ENCODE peak calls at places on chromosomes 12 and 14, in five cellular contexts. G is endothelial cell of umbilical vein, F is epithelial cell of esophagus, Z is neural progenitor cell, M is nephron progenitor cell. K is an unnamed sample.

GRCh38 chr12:82486524-82487235 is 128.4 kb downstream of the METTL25 start:
- DNase-seq in G (peak; percentile 94), F (peak; percentile 65), Z (no peak), M (no peak), K (no peak)

GRCh38 chr12:4032906-4033628 is 159.9 kb upstream of the PARP11 start:
- DNase-seq in G (no peak), F (peak; percentile 97), Z (no peak), M (no peak), K (no peak)

GRCh38 chr14:63632932-63633514 is 8.6 kb downstream of the WDR89 start:
- DNase-seq in G (peak; percentile 52), F (peak; percentile 43), Z (no peak), M (no peak), K (no peak)

GRCh38 chr14:64232095-64232830 is 61.9 kb downstream of the ESR2 start:
- DNase-seq in G (peak; percentile 95), F (no peak), Z (no peak), M (no peak), K (peak; percentile 53)

GRCh38 chr14:28656704-28657255 is 109.8 kb upstream of the FOXG1 start:
- DNase-seq in G (no peak), F (peak; percentile 72), Z (no peak), M (no peak), K (no peak)

GRCh38 chr12:52394836-52395405 is 9.5 kb upstream of the KRT84 start:
- DNase-seq in G (no peak), F (no peak), Z (no peak), M (no peak), K (no peak)

GRCh38 chr14:68951051-68951797 is 27.9 kb downstream of the ACTN1 start:
- DNase-seq in G (peak; percentile 74), F (peak; percentile 100), Z (no peak), M (no peak), K (peak; percentile 78)

GRCh38 chr12:93427779-93428564 is 13.8 kb downstream of the UBE2N start:
- DNase-seq in G (no peak), F (peak; percentile 43), Z (no peak), M (no peak), K (peak; percentile 27)

GRCh38 chr12:106275458-106275857 is 27.1 kb upstream of the TCP11L2 start:
- DNase-seq in G (no peak), F (no peak), Z (no peak), M (no peak), K (no peak)

GRCh38 chr14:60643443-60644402 is 5.6 kb downstream of the SIX1 start:
- DNase-seq in G (no peak), F (no peak), Z (peak; percentile 77), M (peak; percentile 39), K (no peak)

GRCh38 chr12:50325890-50326391 is 42.6 kb upstream of the LIMA1 start:
- DNase-seq in G (no peak), F (peak; percentile 30), Z (no peak), M (no peak), K (no peak)

GRCh38 chr12:93122089-93122488 is 193.0 kb upstream of the EEA1 start:
- DNase-seq in G (no peak), F (peak; percentile 96), Z (no peak), M (no peak), K (no peak)

GRCh38 chr12:104493504-104493903 is 36.8 kb downstream of the CHST11 start:
- DNase-seq in G (no peak), F (no peak), Z (no peak), M (no peak), K (no peak)

GRCh38 chr14:99718811-99719192 is 34.7 kb downstream of the CYP46A1 start:
- DNase-seq in G (no peak), F (no peak), Z (no peak), M (no peak), K (no peak)

GRCh38 chr14:77023001-77023996 is 5.2 kb downstream of the IRF2BPL start:
- DNase-seq in G (peak; percentile 28), F (peak; percentile 65), Z (peak; percentile 70), M (no peak), K (no peak)

GRCh38 chr14:103374121-103374520 is 11.1 kb upstream of the MARK3 start:
- DNase-seq in G (no peak), F (no peak), Z (no peak), M (no peak), K (no peak)

GRCh38 chr12:130965214-130965613 is 11.5 kb downstream of the ADGRD1 start:
- DNase-seq in G (no peak), F (no peak), Z (no peak), M (no peak), K (no peak)

GRCh38 chr12:100877776-100878175 is 83.2 kb downstream of the ANO4 start:
- DNase-seq in G (no peak), F (no peak), Z (no peak), M (no peak), K (no peak)

GRCh38 chr14:102993523-102993922 is 63.8 kb downstream of the CDC42BPB start:
- DNase-seq in G (peak; percentile 49), F (peak; percentile 91), Z (no peak), M (no peak), K (no peak)

GRCh38 chr12:28040251-28040650 is 67.7 kb upstream of the PTHLH start:
- DNase-seq in G (no peak), F (no peak), Z (no peak), M (no peak), K (no peak)

GRCh38 chr12:8847435-8847834 is 25.0 kb downstream of the A2ML1 start:
- DNase-seq in G (no peak), F (no peak), Z (no peak), M (no peak), K (no peak)

GRCh38 chr14:101235042-101235871 is 326.0 kb upstream of the DIO3 start:
- DNase-seq in G (peak; percentile 55), F (peak; percentile 14), Z (peak; percentile 84), M (peak; percentile 80), K (no peak)
- TF ChIP-seq CTCF in G (peak; percentile 95), F (peak; percentile 49), Z (peak; percentile 79), M (peak; percentile 71), K (peak; percentile 71)

GRCh38 chr12:127926004-127926403 is 341.0 kb upstream of the TMEM132C start:
- DNase-seq in G (no peak), F (no peak), Z (peak; percentile 73), M (peak; percentile 33), K (no peak)
- TF ChIP-seq CTCF in G (no peak), F (no peak), Z (peak; percentile 71), M (peak; percentile 43), K (peak; percentile 46)

GRCh38 chr14:106459971-106460730 is 933.8 kb downstream of the TMEM121 start:
- DNase-seq in G (no peak), F (no peak), Z (no peak), M (no peak), K (no peak)
- TF ChIP-seq CTCF in G (no peak), F (no peak), Z (no peak), M (no peak), K (no peak)

DNA sequence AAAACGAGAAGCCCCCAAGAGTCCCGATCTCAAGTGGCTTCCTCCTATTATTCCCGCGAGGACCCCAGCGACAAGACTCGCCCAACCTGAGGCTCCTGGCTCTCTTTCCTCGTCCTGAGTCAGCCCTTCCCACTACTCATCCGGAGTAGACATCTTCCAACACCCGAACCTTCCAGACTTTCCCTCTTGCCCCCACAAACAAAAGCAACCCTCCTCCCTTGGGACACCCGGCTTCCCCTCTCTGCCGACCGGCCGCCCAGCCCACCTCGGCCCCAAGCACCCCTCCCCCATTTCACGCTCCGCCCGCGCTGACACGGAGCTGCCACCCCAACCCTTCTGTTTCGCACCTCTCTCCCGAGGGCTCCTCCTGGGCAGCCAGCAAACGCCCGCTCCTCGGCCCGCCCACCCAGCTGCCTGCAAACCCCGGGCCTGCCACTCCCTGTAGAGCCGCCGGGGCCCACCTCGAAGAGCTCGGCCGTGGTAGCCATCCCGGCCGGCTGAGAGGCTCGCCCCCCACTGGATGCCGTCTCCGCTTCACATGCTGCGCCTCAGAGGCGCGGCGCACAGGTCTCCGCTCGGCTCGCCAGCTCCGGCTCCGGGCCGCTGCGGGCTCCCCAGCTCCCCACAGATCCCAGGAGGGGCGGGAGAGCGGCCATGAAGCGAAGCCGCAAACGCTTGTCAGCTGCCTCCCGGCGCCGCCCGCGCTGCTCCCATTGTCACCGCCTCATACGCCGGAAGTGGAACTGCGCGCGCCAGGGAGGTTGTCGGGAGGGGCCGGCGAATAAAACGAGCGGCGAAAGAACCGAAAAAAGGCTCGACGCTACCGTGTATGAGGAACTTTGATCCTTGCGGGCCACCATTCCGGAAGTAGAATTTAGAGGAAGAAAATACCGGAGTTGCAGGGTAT is at the start of the genes AP5M1 and EXOC5:
- DNase-seq in G (peak; percentile 90), F (peak; percentile 95), Z (peak; percentile 97), M (peak; percentile 88), K (peak; percentile 64)
- TF ChIP-seq CTCF in G (no peak), F (no peak), Z (no peak), M (no peak), K (no peak)

DNA sequence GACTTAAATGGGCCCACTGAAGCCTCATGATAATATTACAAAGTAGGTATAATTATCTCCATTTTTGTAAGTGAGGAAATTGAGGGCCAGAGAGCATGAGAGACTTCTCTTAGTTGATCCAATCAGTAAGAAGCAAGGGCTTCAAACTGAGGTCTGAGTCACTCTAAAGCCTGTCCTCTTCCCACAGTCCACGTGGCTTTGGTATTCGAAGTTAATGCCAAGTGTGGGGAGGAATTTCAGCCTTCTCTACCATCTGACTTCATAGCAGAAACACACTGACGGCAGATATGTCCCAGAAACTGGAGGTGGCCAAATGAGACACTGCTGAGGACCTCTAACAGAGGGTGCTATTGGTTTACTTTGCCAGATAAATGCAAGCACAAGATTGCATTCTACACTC is 114.4 kb upstream of the OVCH1 start:
- DNase-seq in G (no peak), F (no peak), Z (no peak), M (no peak), K (peak; percentile 60)
- TF ChIP-seq CTCF in G (no peak), F (no peak), Z (no peak), M (no peak), K (no peak)

GRCh38 chr14:88128811-88129210 is 123.9 kb downstream of the GPR65 start:
- DNase-seq in G (no peak), F (no peak), Z (no peak), M (no peak), K (no peak)

GRCh38 chr14:88130057-88130432 is 125.1 kb downstream of the GPR65 start:
- DNase-seq in G (no peak), F (no peak), Z (no peak), M (no peak), K (no peak)

GRCh38 chr14:88129306-88130056 is 124.5 kb downstream of the GPR65 start:
- DNase-seq in G (peak; percentile 11), F (peak; percentile 44), Z (no peak), M (no peak), K (no peak)
- TF ChIP-seq CTCF in G (no peak), F (no peak), Z (no peak), M (no peak), K (no peak)

DNA sequence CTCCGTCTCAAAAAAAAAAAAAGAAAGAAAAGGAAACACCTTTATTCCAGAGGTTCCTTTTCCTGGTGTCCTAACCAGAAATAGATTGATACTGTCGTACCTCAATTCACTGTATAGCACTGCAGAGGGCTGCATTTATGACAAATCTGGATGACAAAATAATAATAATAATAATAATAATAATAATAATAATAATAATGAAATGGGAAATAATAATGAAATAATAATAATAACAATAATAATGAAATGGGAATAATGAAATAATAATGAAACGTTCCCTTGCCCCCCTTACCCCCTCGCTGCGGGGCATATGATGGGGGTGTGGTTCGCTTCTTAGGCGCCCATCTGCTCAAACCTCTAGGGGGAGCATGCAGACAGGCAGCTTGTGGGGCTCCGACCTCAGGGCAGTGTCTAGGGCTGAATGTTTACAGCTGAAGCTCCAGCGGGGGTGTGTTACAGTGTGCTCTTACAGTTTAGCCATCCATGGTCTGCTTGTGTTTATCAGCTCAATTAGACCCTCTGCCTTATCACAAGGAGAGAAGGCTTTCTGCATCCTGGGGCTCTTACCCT is 1088.3 kb upstream of the SEL1L start:
- DNase-seq in G (no peak), F (no peak), Z (no peak), M (no peak), K (no peak)
- TF ChIP-seq CTCF in G (no peak), F (no peak), Z (peak; percentile 32), M (no peak), K (no peak)

GRCh38 chr14:74515891-74516412 is 22.4 kb downstream of the ISCA2 start:
- DNase-seq in G (no peak), F (no peak), Z (no peak), M (no peak), K (no peak)
- TF ChIP-seq CTCF in G (no peak), F (no peak), Z (no peak), M (no peak), K (no peak)

K was measured in AG09319.